ENCODE peak calls at places on chromosome 7, in six cellular contexts. M is tibial artery, I is hepatocyte, Z is A549, V is heart left ventricle, Y is dorsolateral prefrontal cortex. W is an unnamed sample.
A peak's percentile ranks its signal among the peaks of the same experiment; 100 is the strongest.

GRCh38 chr7:19869979-19870378 is 96.6 kb upstream of the TMEM196 start:
- DNase-seq in I (no peak), Z (no peak), V (no peak), M (no peak), Y (no peak), W (no peak)

GRCh38 chr7:27032843-27033242 is 63.0 kb downstream of the HOXA1 start:
- DNase-seq in M (no peak), Z (no peak), Y (no peak), I (no peak), V (no peak), W (no peak)

GRCh38 chr7:90459888-90460287 is 9.6 kb upstream of the PTTG1IP2 start:
- DNase-seq in Y (no peak), I (no peak), M (no peak), Z (peak; percentile 6), V (no peak), W (no peak)

GRCh38 chr7:81482600-81483186 is 287.2 kb downstream of the HGF start:
- DNase-seq in I (no peak), Z (peak; percentile 57), V (no peak), Y (no peak), M (no peak), W (no peak)

GRCh38 chr7:125605241-125605640 is 675.6 kb upstream of the POT1 start:
- DNase-seq in Y (no peak), Z (no peak), M (no peak), V (no peak), I (peak; percentile 17), W (no peak)

GRCh38 chr7:27117687-27118491 is 12.7 kb downstream of the HOXA4 start:
- DNase-seq in Y (no peak), M (no peak), Z (peak; percentile 59), V (no peak), I (no peak), W (no peak)

GRCh38 chr7:55594414-55594813 is 22.1 kb upstream of the VOPP1 start:
- DNase-seq in V (no peak), Z (no peak), I (no peak), M (no peak), Y (no peak), W (no peak)

GRCh38 chr7:132739271-132739955 is 163.1 kb upstream of the PLXNA4 start:
- DNase-seq in Z (peak; percentile 68), V (peak; percentile 33), I (peak; percentile 27), M (no peak), Y (peak; percentile 50), W (no peak)

GRCh38 chr7:16851829-16852228 is 30.0 kb downstream of the AGR3 start:
- DNase-seq in I (no peak), Z (no peak), M (peak; percentile 25), V (no peak), Y (no peak), W (peak; percentile 41)

GRCh38 chr7:142939226-142939910 is at the start of gene LLCFC1:
- DNase-seq in I (peak; percentile 27), Z (peak; percentile 9), M (no peak), Y (no peak), V (no peak), W (peak; percentile 73)

GRCh38 chr7:56009695-56010094 is 41.5 kb downstream of the PSPH start:
- DNase-seq in V (peak; percentile 21), Z (no peak), I (no peak), M (no peak), Y (peak; percentile 72), W (no peak)

GRCh38 chr7:5419523-5420107 is 4.0 kb downstream of the TNRC18 start:
- DNase-seq in M (no peak), V (peak; percentile 51), Y (peak; percentile 31), Z (no peak), I (no peak), W (peak; percentile 25)

GRCh38 chr7:159130820-159131219 is 13.8 kb downstream of the VIPR2 start:
- DNase-seq in V (peak; percentile 11), Y (no peak), I (no peak), M (no peak), Z (no peak), W (no peak)

GRCh38 chr7:95404316-95404715 is 8.1 kb upstream of the PON3 start:
- DNase-seq in V (peak; percentile 19), Y (no peak), Z (no peak), I (no peak), M (no peak), W (no peak)

GRCh38 chr7:98418271-98418635 is 17.4 kb upstream of the BAIAP2L1 start:
- DNase-seq in I (no peak), Y (no peak), M (no peak), Z (peak; percentile 73), V (no peak), W (no peak)

GRCh38 chr7:4139656-4140320 is 542.3 kb upstream of the FOXK1 start:
- DNase-seq in Y (no peak), Z (no peak), V (no peak), I (no peak), M (no peak), W (no peak)

GRCh38 chr7:143454091-143454729 is 11.0 kb downstream of the TAS2R60 start:
- DNase-seq in M (no peak), I (no peak), Z (no peak), Y (no peak), V (no peak), W (no peak)

GRCh38 chr7:41777894-41778596 is 75.2 kb upstream of the INHBA start:
- DNase-seq in M (no peak), I (no peak), V (no peak), Y (no peak), Z (no peak), W (no peak)

GRCh38 chr7:91351374-91351773 is 87.1 kb downstream of the FZD1 start:
- DNase-seq in I (no peak), V (no peak), Z (peak; percentile 8), M (no peak), Y (no peak), W (no peak)

GRCh38 chr7:42883950-42884349 is 27.9 kb downstream of the C7orf25 start:
- DNase-seq in M (no peak), Y (no peak), V (no peak), Z (peak; percentile 8), I (no peak), W (no peak)

DNA sequence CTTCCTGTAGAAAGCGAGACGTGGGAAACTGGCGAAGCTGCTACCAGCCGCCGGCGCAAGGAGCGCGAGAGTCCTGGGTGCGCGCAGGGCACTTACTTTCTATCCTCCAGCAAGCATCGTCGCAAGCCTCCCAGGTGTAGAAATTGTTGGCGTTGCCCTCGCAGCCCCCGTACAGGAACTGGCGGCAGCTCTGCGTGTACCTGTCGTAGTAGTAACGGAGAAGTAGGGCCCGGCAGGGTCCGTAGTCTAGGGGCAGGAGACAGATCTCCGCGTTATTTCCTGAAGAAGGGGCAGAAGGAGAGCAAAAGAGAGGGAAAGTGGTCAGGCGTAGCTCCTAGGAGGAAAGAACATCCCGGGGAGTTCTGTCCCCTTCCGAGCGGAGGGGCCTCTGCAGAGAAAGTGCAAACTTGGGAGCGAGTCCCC is 501 bp downstream of the TFPI2 start:
- DNase-seq in Z (peak; percentile 79), V (no peak), M (peak; percentile 23), Y (no peak), I (peak; percentile 56), W (no peak)
- H3K27ac ChIP-seq in Z (peak overlapping the region; percentile 97), V (peak overlapping the region; percentile 28), M (peak overlapping the region; percentile 57), Y (no peak overlapping the region), I (no peak overlapping the region), W (no peak overlapping the region)

DNA sequence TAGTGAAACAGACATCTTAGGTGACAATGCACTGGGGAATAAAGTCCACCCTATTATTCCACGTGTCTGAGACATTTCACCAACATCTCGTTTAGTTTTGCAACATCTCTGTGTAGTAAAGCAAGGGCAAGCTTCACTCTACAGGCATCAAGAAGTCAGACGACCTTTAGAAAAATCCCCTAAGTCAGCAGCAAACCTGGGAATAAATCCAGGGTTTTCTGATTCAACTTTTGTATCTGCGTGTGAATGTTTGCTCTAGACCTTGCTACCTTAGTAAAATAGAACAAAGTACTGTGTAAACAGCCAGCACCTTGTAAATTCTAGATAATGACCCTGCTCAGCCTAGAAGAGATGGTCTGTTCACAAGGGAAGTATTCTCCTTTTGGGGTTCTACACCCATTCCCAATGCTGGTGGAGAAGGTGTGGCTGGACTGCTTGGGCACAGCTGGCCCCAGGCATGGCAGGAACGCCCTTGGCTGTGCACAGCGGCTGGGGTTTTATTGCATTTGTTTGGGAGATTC is 38.4 kb upstream of the GALNTL5 start:
- DNase-seq in Z (peak; percentile 55), Y (no peak), M (no peak), I (peak; percentile 56), V (no peak), W (peak; percentile 64)
- H3K27ac ChIP-seq in Z (peak overlapping the region; percentile 40), Y (no peak overlapping the region), M (no peak overlapping the region), I (peak overlapping the region; percentile 90), V (no peak overlapping the region), W (no peak overlapping the region)

DNA sequence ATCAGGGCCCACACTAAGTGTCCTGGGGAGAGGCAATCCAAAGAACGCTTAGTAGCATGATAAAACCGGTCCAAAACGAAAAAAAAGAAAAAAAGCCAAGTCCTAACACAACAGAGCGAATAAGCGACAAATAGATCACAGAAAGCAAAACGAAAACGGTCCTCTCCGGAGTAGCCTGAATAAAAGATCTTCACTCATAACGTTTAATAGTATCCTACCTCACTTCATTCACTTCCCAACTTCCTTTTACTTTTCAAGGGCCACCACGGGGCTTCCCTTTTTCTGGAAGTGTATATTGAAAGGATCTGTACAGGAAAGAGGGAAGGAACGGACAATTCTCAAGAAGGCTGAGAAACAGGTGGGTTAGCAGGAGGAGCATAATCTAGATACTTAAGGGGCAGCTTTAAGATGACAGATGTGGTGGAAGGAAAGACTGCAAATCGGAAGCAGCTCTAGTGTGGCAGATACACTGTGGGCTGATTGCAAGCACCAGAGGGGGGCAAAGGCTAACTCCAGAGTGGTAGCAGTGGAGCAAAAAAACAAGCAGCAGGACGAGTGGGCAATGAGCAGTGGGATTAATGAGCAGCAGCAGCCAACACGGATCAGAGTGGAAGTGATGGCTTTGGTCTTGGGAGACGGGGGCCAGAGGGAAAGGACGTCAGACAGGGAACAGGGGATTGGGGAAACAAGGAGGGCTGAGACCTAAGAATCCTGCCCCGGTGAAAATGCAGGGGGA is 881 bp downstream of the CNOT4 start:
- DNase-seq in V (no peak), Z (peak; percentile 32), Y (no peak), M (no peak), I (peak; percentile 39), W (peak; percentile 51)
- H3K27ac ChIP-seq in V (peak overlapping the region; percentile 88), Z (peak overlapping the region; percentile 96), Y (peak overlapping the region; percentile 71), M (peak overlapping the region; percentile 98), I (peak overlapping the region; percentile 96), W (peak overlapping the region; percentile 96)

GRCh38 chr7:2036786-2037185 is 196.0 kb downstream of the MAD1L1 start:
- DNase-seq in Y (no peak), V (no peak), Z (no peak), M (peak; percentile 11), I (no peak), W (no peak)

GRCh38 chr7:2038876-2039728 is 193.6 kb downstream of the MAD1L1 start:
- DNase-seq in M (peak; percentile 7), Y (no peak), Z (no peak), V (no peak), I (no peak), W (no peak)

GRCh38 chr7:2037805-2038635 is 194.7 kb downstream of the MAD1L1 start:
- DNase-seq in I (no peak), V (peak; percentile 44), Y (no peak), M (peak; percentile 36), Z (no peak), W (peak; percentile 82)

GRCh38 chr7:2034291-2035201 is 198.2 kb downstream of the MAD1L1 start:
- DNase-seq in V (no peak), Z (no peak), M (peak; percentile 12), Y (no peak), I (no peak), W (no peak)

DNA sequence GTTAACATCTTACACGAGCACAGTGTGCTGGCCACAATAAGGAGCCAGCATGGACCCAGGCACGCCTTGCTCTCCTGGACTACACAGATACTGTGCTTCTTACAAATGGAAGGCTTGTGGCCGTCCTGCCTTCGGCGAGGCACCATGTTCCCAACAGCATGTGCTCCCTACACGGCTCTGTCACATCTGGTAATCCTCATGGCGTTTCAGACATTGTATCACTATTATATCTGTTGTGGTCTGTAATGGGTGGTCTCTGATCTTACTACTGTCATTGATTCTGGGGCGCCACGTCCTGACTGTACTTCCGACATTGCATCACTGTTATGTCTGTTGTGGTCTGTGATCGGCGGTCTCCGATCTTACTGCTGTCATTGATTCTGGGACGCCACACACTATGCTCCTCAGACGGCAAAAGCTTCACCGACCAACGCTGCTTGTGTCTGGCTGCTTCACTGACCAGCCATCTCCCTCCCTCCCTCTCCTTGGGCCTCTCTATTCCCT is 195.4 kb downstream of the MAD1L1 start:
- DNase-seq in I (no peak), Y (no peak), V (no peak), Z (no peak), M (peak; percentile 15), W (peak; percentile 5)
- H3K27ac ChIP-seq in I (peak overlapping the region; percentile 1), Y (no peak overlapping the region), V (peak overlapping the region; percentile 13), Z (no peak overlapping the region), M (no peak overlapping the region), W (peak overlapping the region; percentile 15)